ENCODE peak calls at places on chromosomes 7 and 10, in four cellular contexts. One of them, this sample, is unnamed.

GRCh38 chr10:70593513-70593890 is 9.0 kb downstream of the PRF1 start:
- DNase-seq in body of pancreas: no peak
- DNase-seq in osteocyte: peak
- DNase-seq in MCF 10A: no peak
- DNase-seq in this sample: no peak

GRCh38 chr10:71746344-71747037 is 26.8 kb downstream of the VSIR start:
- DNase-seq in MCF 10A: no peak
- DNase-seq in body of pancreas: peak
- DNase-seq in osteocyte: no peak
- DNase-seq in this sample: no peak

GRCh38 chr10:44393051-44393630 is 8.2 kb upstream of the CXCL12 start:
- DNase-seq in MCF 10A: no peak
- DNase-seq in body of pancreas: no peak
- DNase-seq in osteocyte: peak
- DNase-seq in this sample: peak

GRCh38 chr10:76080406-76080805 is 649.0 kb downstream of the LRMDA start:
- DNase-seq in body of pancreas: no peak
- DNase-seq in osteocyte: peak
- DNase-seq in MCF 10A: peak
- DNase-seq in this sample: no peak

GRCh38 chr10:60124536-60124935 is 218.2 kb upstream of the CCDC6 start:
- DNase-seq in osteocyte: no peak
- DNase-seq in body of pancreas: no peak
- DNase-seq in MCF 10A: no peak
- DNase-seq in this sample: no peak

GRCh38 chr7:73433924-73434700 is 534 bp downstream of the FZD9 start:
- DNase-seq in osteocyte: no peak
- DNase-seq in MCF 10A: no peak
- DNase-seq in body of pancreas: peak
- DNase-seq in this sample: no peak

GRCh38 chr10:120941468-120941867 is 90.3 kb downstream of the WDR11 start:
- DNase-seq in osteocyte: no peak
- DNase-seq in MCF 10A: no peak
- DNase-seq in body of pancreas: no peak
- DNase-seq in this sample: no peak

GRCh38 chr10:79137826-79138225 is 69.1 kb downstream of the ZMIZ1 start:
- DNase-seq in MCF 10A: no peak
- DNase-seq in body of pancreas: no peak
- DNase-seq in osteocyte: no peak
- DNase-seq in this sample: no peak

GRCh38 chr10:70440296-70441160 is 953 bp downstream of the NODAL start:
- DNase-seq in body of pancreas: no peak
- DNase-seq in osteocyte: no peak
- DNase-seq in MCF 10A: no peak
- DNase-seq in this sample: no peak

GRCh38 chr7:107201795-107202450 is 33.1 kb downstream of the HBP1 start:
- DNase-seq in body of pancreas: peak
- DNase-seq in MCF 10A: peak
- DNase-seq in osteocyte: no peak
- DNase-seq in this sample: no peak

GRCh38 chr10:7302393-7303054 is 108.3 kb downstream of the SFMBT2 start:
- DNase-seq in MCF 10A: no peak
- DNase-seq in body of pancreas: no peak
- DNase-seq in osteocyte: no peak
- DNase-seq in this sample: no peak

GRCh38 chr7:150374472-150374871 is 4.7 kb upstream of the ZNF775 start:
- DNase-seq in body of pancreas: no peak
- DNase-seq in MCF 10A: no peak
- DNase-seq in osteocyte: no peak
- DNase-seq in this sample: no peak

GRCh38 chr10:62617702-62618451 is 186.6 kb upstream of the ADO start:
- DNase-seq in MCF 10A: no peak
- DNase-seq in osteocyte: no peak
- DNase-seq in body of pancreas: no peak
- DNase-seq in this sample: no peak

GRCh38 chr7:150446288-150446938 is 4.0 kb upstream of the GIMAP8 start:
- DNase-seq in osteocyte: peak
- DNase-seq in MCF 10A: no peak
- DNase-seq in body of pancreas: no peak
- DNase-seq in this sample: no peak

GRCh38 chr7:151327659-151328058 is 14.0 kb upstream of the NUB1 start:
- DNase-seq in MCF 10A: peak
- DNase-seq in body of pancreas: no peak
- DNase-seq in osteocyte: no peak
- DNase-seq in this sample: peak

GRCh38 chr7:80879849-80880248 is 39.0 kb downstream of the SEMA3C start:
- DNase-seq in body of pancreas: no peak
- DNase-seq in osteocyte: no peak
- DNase-seq in MCF 10A: no peak
- DNase-seq in this sample: no peak

GRCh38 chr10:11869743-11870460 is 46.7 kb downstream of the PROSER2 start:
- DNase-seq in MCF 10A: no peak
- DNase-seq in body of pancreas: no peak
- DNase-seq in osteocyte: no peak
- DNase-seq in this sample: no peak

GRCh38 chr10:42960491-42961155 is 116.2 kb upstream of the RET start:
- DNase-seq in osteocyte: peak
- DNase-seq in MCF 10A: peak
- DNase-seq in body of pancreas: no peak
- DNase-seq in this sample: peak

GRCh38 chr10:82742901-82743300 is 867.9 kb downstream of the NRG3 start:
- DNase-seq in body of pancreas: no peak
- DNase-seq in osteocyte: no peak
- DNase-seq in MCF 10A: no peak
- DNase-seq in this sample: no peak

GRCh38 chr10:82737556-82737955 is 862.6 kb downstream of the NRG3 start:
- DNase-seq in MCF 10A: no peak
- DNase-seq in osteocyte: no peak
- DNase-seq in body of pancreas: no peak
- DNase-seq in this sample: no peak

DNA sequence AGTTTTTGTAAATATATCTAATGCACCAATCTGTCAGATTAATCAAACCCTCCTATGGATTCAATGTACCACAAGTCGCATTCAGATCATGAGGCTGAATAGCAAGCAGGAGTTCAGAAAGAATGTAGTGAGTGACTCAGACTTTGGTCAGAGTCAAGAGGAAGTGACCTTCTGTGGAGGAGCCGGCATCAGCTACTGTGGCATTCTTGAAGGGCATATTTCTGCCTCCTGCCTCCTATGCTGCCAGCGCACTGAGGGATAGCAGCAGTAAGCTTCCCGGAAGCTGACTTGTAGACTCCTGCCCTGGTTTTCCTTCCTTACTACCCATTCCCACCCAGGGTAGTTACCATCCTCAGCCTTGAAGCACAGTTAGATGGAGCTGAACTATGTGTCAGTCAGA is 867.5 kb downstream of the NRG3 start:
- DNase-seq in MCF 10A: peak
- DNase-seq in body of pancreas: no peak
- DNase-seq in osteocyte: no peak
- DNase-seq in this sample: no peak
- TF ChIP-seq CTCF in MCF 10A: no peak
- TF ChIP-seq CTCF in body of pancreas: no peak
- TF ChIP-seq CTCF in osteocyte: no peak
- TF ChIP-seq CTCF in this sample: no peak

DNA sequence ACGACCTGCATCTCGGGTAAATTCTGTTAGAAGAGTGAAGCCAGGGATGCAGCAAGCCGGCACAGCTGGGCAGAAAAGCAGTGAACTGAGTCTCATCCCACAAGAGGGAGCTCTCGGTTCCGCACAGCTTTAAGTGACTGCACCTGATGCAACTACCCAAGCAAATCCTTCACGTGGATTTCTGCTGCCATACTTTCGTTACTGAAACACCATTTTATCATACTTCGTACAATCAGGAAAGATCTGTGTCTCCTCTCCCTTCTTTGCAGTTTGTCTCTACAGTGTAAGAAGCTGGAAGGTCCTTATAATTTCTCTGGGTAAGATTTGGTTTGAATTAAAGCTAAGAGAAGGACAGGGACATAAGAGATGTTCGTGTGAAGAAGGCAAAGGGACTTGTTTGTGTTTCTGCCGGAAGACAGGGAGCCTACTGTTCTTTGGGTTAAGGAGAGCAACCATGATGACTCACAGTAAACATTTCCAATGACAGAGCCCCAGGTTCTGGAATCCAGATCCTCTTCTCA is 427.0 kb downstream of the GPAM start:
- DNase-seq in MCF 10A: peak
- DNase-seq in osteocyte: no peak
- DNase-seq in body of pancreas: peak
- DNase-seq in this sample: no peak
- TF ChIP-seq CTCF in MCF 10A: peak
- TF ChIP-seq CTCF in osteocyte: no peak
- TF ChIP-seq CTCF in body of pancreas: peak
- TF ChIP-seq CTCF in this sample: no peak

GRCh38 chr10:18583575-18584270 is 67.7 kb downstream of the NSUN6 start:
- DNase-seq in MCF 10A: peak
- DNase-seq in osteocyte: no peak
- DNase-seq in body of pancreas: no peak
- DNase-seq in this sample: no peak
- TF ChIP-seq CTCF in MCF 10A: peak
- TF ChIP-seq CTCF in osteocyte: peak
- TF ChIP-seq CTCF in body of pancreas: peak
- TF ChIP-seq CTCF in this sample: no peak

GRCh38 chr10:90779573-90779972 is 78.3 kb downstream of the HTR7 start:
- DNase-seq in osteocyte: no peak
- DNase-seq in MCF 10A: peak
- DNase-seq in body of pancreas: no peak
- DNase-seq in this sample: no peak
- TF ChIP-seq CTCF in osteocyte: peak
- TF ChIP-seq CTCF in MCF 10A: peak
- TF ChIP-seq CTCF in body of pancreas: no peak
- TF ChIP-seq CTCF in this sample: no peak

This sample was measured in coronary artery.